ENCODE peak calls at places on chromosomes 1 and 21, in seven cellular contexts. U, I, P, S, Z, B and F are unnamed samples.

GRCh38 chr1:106768077-106768476 is 288.4 kb upstream of the PRMT6 start:
- DNase-seq in U (no peak), I (no peak), P (no peak), S (no peak), Z (peak; percentile 64), B (no peak), F (no peak)

GRCh38 chr1:39328110-39328509 is 123.6 kb downstream of the MACF1 start:
- DNase-seq in U (no peak), I (no peak), P (no peak), S (no peak), Z (no peak), B (no peak), F (no peak)

GRCh38 chr1:63148825-63149645 is 173.3 kb upstream of the FOXD3 start:
- DNase-seq in U (no peak), I (no peak), P (no peak), S (peak; percentile 46), Z (peak; percentile 61), B (peak; percentile 32), F (no peak)

GRCh38 chr1:246153796-246154212 is 353.3 kb downstream of the SMYD3 start:
- DNase-seq in U (no peak), I (no peak), P (no peak), S (no peak), Z (peak; percentile 43), B (peak; percentile 44), F (no peak)

GRCh38 chr21:42392731-42393442 is 3.0 kb downstream of the TMPRSS3 start:
- DNase-seq in U (peak; percentile 40), I (no peak), P (no peak), S (no peak), Z (no peak), B (no peak), F (no peak)

GRCh38 chr1:64519921-64520320 is 50.0 kb downstream of the CACHD1 start:
- DNase-seq in U (no peak), I (no peak), P (no peak), S (peak; percentile 79), Z (peak; percentile 75), B (no peak), F (no peak)

GRCh38 chr1:187384504-187384903 is 555.8 kb downstream of the PLA2G4A start:
- DNase-seq in U (no peak), I (no peak), P (no peak), S (no peak), Z (no peak), B (no peak), F (no peak)

GRCh38 chr1:19312782-19313635 is 883 bp downstream of the SLC66A1 start:
- DNase-seq in U (no peak), I (no peak), P (no peak), S (no peak), Z (no peak), B (no peak), F (no peak)

GRCh38 chr1:94068831-94069648 is 51.9 kb downstream of the ABCA4 start:
- DNase-seq in U (no peak), I (no peak), P (no peak), S (no peak), Z (peak; percentile 58), B (no peak), F (no peak)

GRCh38 chr1:224042557-224043118 is 71.3 kb upstream of the FBXO28 start:
- DNase-seq in U (no peak), I (no peak), P (no peak), S (no peak), Z (no peak), B (no peak), F (no peak)

GRCh38 chr1:158818991-158819405 is 12.2 kb upstream of the MNDA start:
- DNase-seq in U (no peak), I (no peak), P (no peak), S (no peak), Z (no peak), B (no peak), F (no peak)